ENCODE peak calls at places on chromosomes 1 and 21, in ten cellular contexts. V is LNCaP clone FGC, L is foreskin keratinocyte, C is fibroblast of the aortic adventitia, W is tibial artery, I is Calu3, Z is astrocyte, X is fibroblast of lung, A is A549, J is foreskin fibroblast. E is an unnamed sample.

GRCh38 chr1:117171900-117172501 is 38.7 kb downstream of the VTCN1 start:
- DNase-seq in X (peak; percentile 84), J (no peak), Z (peak; percentile 94), A (no peak), L (no peak), I (peak; percentile 60), C (peak; percentile 61), V (no peak), W (no peak), E (no peak)

GRCh38 chr1:66276229-66276628 is 257.7 kb upstream of the SGIP1 start:
- DNase-seq in X (no peak), J (no peak), L (no peak), I (no peak), Z (no peak), A (no peak), C (no peak), V (no peak), W (no peak), E (no peak)

GRCh38 chr21:25809013-25809412 is 74.2 kb downstream of the GABPA start:
- DNase-seq in L (peak; percentile 79), X (peak; percentile 15), V (no peak), W (no peak), A (no peak), C (peak; percentile 41), Z (no peak), I (no peak), J (peak; percentile 9), E (no peak)

GRCh38 chr1:68201546-68202238 is 30.6 kb downstream of the WLS start:
- DNase-seq in Z (no peak), V (no peak), C (peak; percentile 57), A (no peak), J (no peak), X (peak; percentile 67), W (no peak), I (no peak), L (no peak), E (no peak)

GRCh38 chr1:31568895-31569655 is 7.2 kb upstream of the TINAGL1 start:
- DNase-seq in Z (no peak), L (no peak), V (no peak), X (no peak), I (no peak), J (no peak), A (no peak), W (peak; percentile 90), C (no peak), E (no peak)

GRCh38 chr1:1433804-1434130 is 1.7 kb upstream of the VWA1 start:
- DNase-seq in I (peak; percentile 54), V (no peak), X (no peak), A (no peak), W (peak; percentile 64), Z (peak; percentile 60), J (no peak), L (no peak), C (peak; percentile 28), E (no peak)

GRCh38 chr1:185063719-185064118 is 18.4 kb downstream of the RNF2 start:
- DNase-seq in W (no peak), L (no peak), J (no peak), C (no peak), V (no peak), A (no peak), Z (no peak), X (no peak), I (no peak), E (no peak)

GRCh38 chr21:37458669-37459276 is 92.2 kb downstream of the DYRK1A start:
- DNase-seq in L (no peak), C (no peak), A (no peak), W (no peak), V (no peak), I (peak; percentile 19), X (no peak), Z (no peak), J (no peak), E (no peak)

DNA sequence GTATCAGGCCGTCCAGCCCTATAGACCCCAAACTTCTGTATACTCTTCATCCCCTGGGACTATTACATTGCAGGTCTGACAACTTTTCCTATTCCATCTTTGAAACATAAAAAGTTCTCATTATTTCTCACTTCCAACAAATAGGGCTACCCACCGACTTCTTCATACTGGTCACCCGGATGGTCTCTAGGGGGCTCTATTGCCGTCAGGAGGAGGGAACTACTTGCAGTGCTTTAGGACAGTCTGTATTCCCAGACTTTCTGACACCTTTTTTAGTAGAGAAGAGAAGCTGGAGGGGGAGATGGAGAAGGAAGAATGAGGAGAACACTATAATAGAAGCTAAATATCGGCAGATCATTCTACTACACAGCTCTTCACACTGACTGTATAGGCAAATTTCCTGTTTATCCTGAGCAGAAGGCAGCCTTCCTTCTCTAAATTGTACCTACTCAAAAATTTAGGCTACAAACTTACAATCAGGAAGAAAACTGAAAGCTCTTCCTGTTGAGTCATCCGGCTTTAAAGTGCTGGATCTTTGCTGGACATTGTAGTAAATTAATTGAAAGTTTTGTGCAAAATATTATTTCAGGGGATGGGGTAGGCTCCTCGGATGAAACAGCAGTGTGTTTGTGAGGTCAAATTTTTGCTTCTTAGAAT is 54.6 kb downstream of the CDC7 start:
- DNase-seq in Z (peak; percentile 12), V (no peak), L (no peak), A (no peak), X (peak; percentile 59), I (no peak), W (no peak), C (peak; percentile 58), J (no peak), E (no peak)
- TF ChIP-seq CTCF in Z (no peak), V (no peak), L (no peak), A (no peak), X (peak; percentile 31), I (no peak), W (no peak), C (peak; percentile 23), J (no peak), E (no peak)

GRCh38 chr1:153354515-153355193 is 3.0 kb upstream of the S100A9 start:
- DNase-seq in W (no peak), X (no peak), C (no peak), J (no peak), A (no peak), Z (no peak), V (no peak), I (no peak), L (no peak), E (no peak)

GRCh38 chr1:153355445-153356071 is 2.1 kb upstream of the S100A9 start:
- DNase-seq in J (peak; percentile 46), X (peak; percentile 50), C (peak; percentile 46), V (peak; percentile 39), Z (peak; percentile 25), W (peak; percentile 73), I (peak; percentile 76), L (peak; percentile 60), A (peak; percentile 55), E (peak; percentile 65)

GRCh38 chr1:153352523-153352922 is 3.9 kb upstream of the PGLYRP4 start:
- DNase-seq in J (peak; percentile 40), Z (peak; percentile 30), I (peak; percentile 73), C (peak; percentile 75), V (peak; percentile 22), L (peak; percentile 42), A (peak; percentile 77), X (peak; percentile 73), W (no peak), E (peak; percentile 64)

GRCh38 chr1:153356392-153357075 is 1.1 kb upstream of the S100A9 start:
- DNase-seq in J (no peak), L (no peak), V (no peak), A (no peak), Z (no peak), W (no peak), C (no peak), X (no peak), I (no peak), E (no peak)

DNA sequence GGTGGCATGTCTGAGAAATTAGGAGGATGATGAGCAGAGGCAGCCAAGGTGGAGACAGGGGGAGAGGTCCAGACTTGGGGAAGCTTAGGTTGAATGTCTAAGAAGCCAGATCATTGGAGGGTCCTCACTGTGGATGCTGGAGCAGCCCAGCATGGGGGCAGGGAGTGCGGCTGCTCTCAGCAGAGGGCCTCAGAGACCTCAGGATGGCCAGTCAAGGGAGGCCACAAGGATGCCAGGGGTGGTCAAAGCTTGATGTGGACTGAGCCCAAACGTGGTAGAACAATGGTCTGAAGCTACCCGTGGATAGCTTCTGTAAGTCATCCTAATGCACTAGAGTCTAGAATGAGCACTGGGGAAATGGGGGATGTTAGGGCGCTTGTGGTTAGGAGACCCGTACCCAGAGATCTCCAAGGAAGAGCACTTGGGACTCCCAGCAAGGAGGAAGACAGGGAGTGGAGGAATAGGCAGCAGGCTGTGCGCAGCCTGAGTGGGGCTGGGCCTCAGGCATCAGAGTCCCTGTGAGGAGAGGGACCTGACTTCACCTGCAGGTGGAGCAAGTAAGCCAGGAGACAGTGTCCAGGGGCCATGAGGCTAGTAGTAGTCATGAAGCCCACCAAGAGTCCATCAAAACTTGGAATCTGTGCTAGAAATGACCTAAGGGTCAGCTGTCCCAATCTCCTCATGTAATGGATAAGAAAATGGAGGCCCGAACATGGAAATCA is 4.3 kb upstream of the S100A9 start:
- DNase-seq in V (no peak), X (peak; percentile 4), W (no peak), Z (peak; percentile 2), A (peak; percentile 75), J (no peak), L (no peak), C (peak; percentile 6), I (peak; percentile 56), E (peak; percentile 50)
- TF ChIP-seq CTCF in V (peak; percentile 55), X (peak; percentile 49), W (peak; percentile 14), Z (peak; percentile 29), A (peak; percentile 50), J (peak; percentile 31), L (peak; percentile 64), C (peak; percentile 45), I (peak; percentile 52), E (no peak)

GRCh38 chr1:95042286-95042685 is 30.5 kb downstream of the ALG14 start:
- DNase-seq in J (no peak), I (no peak), X (peak; percentile 82), W (no peak), Z (no peak), V (peak; percentile 7), A (no peak), L (no peak), C (peak; percentile 76), E (no peak)

GRCh38 chr1:95039360-95040031 is 33.3 kb downstream of the ALG14 start:
- DNase-seq in X (no peak), W (no peak), L (peak; percentile 88), V (no peak), C (no peak), A (no peak), Z (peak; percentile 60), I (peak; percentile 15), J (no peak), E (no peak)

GRCh38 chr1:95043141-95043980 is 29.4 kb downstream of the ALG14 start:
- DNase-seq in I (peak; percentile 81), Z (peak; percentile 57), V (peak; percentile 43), L (peak; percentile 65), A (peak; percentile 66), C (peak; percentile 91), W (peak; percentile 90), J (peak; percentile 71), X (peak; percentile 91), E (peak; percentile 83)

GRCh38 chr1:95040032-95040525 is 32.7 kb downstream of the ALG14 start:
- DNase-seq in I (no peak), J (no peak), W (no peak), V (no peak), Z (no peak), C (no peak), X (no peak), L (no peak), A (no peak), E (no peak)

DNA sequence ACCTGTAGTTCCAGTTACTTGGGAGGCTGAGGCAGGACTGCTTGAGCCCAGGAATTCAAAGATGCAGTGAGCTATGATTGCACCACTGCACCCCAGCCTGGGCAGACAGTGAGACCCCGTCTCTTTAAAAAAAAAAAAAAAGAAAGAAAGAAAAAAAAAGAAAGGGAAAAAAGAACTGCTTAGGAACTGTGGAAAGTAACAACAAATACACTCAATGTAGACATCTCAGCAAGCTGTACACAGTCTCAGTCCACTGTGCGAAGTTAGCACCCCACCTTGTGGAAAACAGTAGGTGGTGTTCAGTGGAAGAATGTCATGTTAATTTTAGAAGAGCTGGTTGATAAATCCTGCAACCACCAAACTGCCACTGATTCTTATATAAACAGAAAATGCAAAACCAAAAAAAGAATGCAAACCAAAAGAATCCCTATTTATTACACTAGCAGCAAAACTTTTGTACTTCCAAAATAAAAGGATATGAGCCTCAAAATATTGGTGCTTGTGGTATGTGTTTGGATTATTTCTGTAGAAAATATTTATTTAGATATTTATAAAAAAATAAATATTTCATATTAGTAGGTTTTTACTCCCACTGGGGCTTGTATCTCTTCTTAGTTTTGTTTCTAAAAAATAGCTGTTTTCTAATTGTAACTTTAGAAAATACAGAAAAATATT is 31.1 kb downstream of the ALG14 start:
- DNase-seq in I (peak; percentile 58), Z (peak; percentile 78), L (peak; percentile 66), C (peak; percentile 93), V (peak; percentile 56), J (peak; percentile 79), A (peak; percentile 52), W (no peak), X (peak; percentile 94), E (peak; percentile 49)
- TF ChIP-seq CTCF in I (peak; percentile 37), Z (peak; percentile 95), L (peak; percentile 96), C (peak; percentile 91), V (peak; percentile 89), J (peak; percentile 83), A (peak; percentile 80), W (peak; percentile 77), X (peak; percentile 91), E (peak; percentile 69)

DNA sequence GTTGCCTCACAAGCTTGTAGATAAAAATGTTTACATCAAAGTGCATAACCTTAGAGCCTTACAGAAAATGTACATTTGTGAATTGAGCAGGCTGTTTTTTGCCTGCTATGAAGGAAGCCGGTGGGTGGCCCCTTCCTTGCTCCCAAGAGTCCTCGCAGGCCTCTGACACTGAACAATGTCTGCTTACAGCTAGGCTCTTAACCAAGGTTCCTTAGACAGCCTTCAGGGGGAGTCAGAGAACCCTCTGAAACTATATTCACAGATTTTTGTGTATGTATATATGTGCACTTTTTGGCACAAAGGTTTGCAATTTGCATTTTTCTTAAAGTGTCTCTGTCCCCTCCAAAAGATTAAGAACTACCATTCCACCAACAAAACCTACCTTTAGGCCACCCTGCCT is 282.6 kb downstream of the BARHL2 start:
- DNase-seq in C (no peak), J (no peak), Z (no peak), I (no peak), L (peak; percentile 3), W (no peak), V (no peak), X (no peak), A (no peak), E (peak; percentile 7)
- TF ChIP-seq CTCF in C (peak; percentile 15), J (no peak), Z (no peak), I (no peak), L (peak; percentile 34), W (no peak), V (peak; percentile 6), X (peak; percentile 17), A (no peak), E (no peak)